ENCODE peak calls at places on chromosomes 16 and 17, in seven cellular contexts. K is mucosa of descending colon; X is testis; T is AG04450; V is AG04449; A is CD8-positive, alpha-beta T cell; F is tibial nerve. J is an unnamed sample.

GRCh38 chr16:20866161-20866772 is 33.9 kb downstream of the DCUN1D3 start:
- DNase-seq in K (peak), X (no peak), T (no peak), V (peak), A (no peak), F (no peak), J (peak)

GRCh38 chr17:74241847-74242246 is 28.5 kb downstream of the TTYH2 start:
- DNase-seq in K (no peak), X (no peak), T (no peak), V (no peak), A (no peak), F (no peak), J (no peak)

GRCh38 chr17:17032131-17032692 is 10.0 kb upstream of the MPRIP start:
- DNase-seq in K (peak), X (peak), T (no peak), V (peak), A (no peak), F (no peak), J (peak)

GRCh38 chr17:17081304-17081940 is 39.2 kb downstream of the MPRIP start:
- DNase-seq in K (no peak), X (no peak), T (no peak), V (no peak), A (no peak), F (peak), J (no peak)

GRCh38 chr17:2867441-2868424 is 71.5 kb downstream of the RAP1GAP2 start:
- DNase-seq in K (no peak), X (no peak), T (peak), V (no peak), A (no peak), F (no peak), J (peak)

GRCh38 chr16:138049-138417 is 440 bp downstream of the NPRL3 start:
- DNase-seq in K (peak), X (peak), T (no peak), V (no peak), A (peak), F (no peak), J (peak)

GRCh38 chr16:5321925-5322324 is 224.3 kb upstream of the EEF2KMT start:
- DNase-seq in K (no peak), X (no peak), T (no peak), V (no peak), A (no peak), F (no peak), J (no peak)

GRCh38 chr17:38336838-38337237 is 6.9 kb downstream of the GPR179 start:
- DNase-seq in K (no peak), X (no peak), T (no peak), V (no peak), A (no peak), F (no peak), J (no peak)

GRCh38 chr17:42531455-42532354 is 4.3 kb upstream of the NAGLU start:
- DNase-seq in K (peak), X (peak), T (no peak), V (no peak), A (peak), F (no peak), J (no peak)
- TF ChIP-seq CTCF in K (peak), X (peak), T (peak), V (peak), A (no peak), F (peak), J (peak)

GRCh38 chr16:66703359-66704215 is 7.0 kb upstream of the CMTM4 start:
- DNase-seq in K (no peak), X (no peak), T (no peak), V (no peak), A (no peak), F (no peak), J (no peak)
- H3K4me3 ChIP-seq in K (no peak), X (no peak), T (no peak), V (no peak), A (no peak), F (no peak), J (no peak)

GRCh38 chr16:88566158-88566557 is 4.0 kb upstream of the ZC3H18 start:
- DNase-seq in K (no peak), X (no peak), T (peak), V (no peak), A (no peak), F (no peak), J (peak)

GRCh38 chr16:88568710-88569613 is 1.2 kb upstream of the ZC3H18 start:
- DNase-seq in K (no peak), X (no peak), T (no peak), V (no peak), A (no peak), F (no peak), J (no peak)

GRCh38 chr16:88569985-88570690 is at the start of gene ZC3H18:
- DNase-seq in K (peak), X (peak), T (peak), V (peak), A (peak), F (peak), J (peak)

GRCh38 chr16:88570691-88571092 is 489 bp downstream of the ZC3H18 start:
- DNase-seq in K (peak), X (peak), T (no peak), V (no peak), A (no peak), F (no peak), J (peak)

DNA sequence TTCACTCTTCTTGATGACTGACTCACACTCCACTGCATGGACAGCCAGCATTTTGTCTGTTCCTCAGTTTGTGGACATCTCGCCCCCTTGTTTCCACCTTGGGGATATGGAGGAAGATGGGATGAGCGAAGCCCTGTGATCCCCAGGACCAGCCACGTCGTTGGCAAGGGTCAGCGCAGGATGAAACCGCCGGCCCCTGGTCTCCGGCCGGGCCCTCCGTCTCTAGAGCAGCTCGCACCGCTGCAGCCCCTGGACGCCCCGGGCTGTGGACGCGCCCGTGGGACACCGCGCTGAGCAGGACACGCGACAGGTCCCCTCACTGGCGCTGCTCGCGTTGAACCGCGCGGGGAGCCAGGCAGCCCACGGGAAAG is 604 bp upstream of the ZC3H18 start:
- DNase-seq in K (peak), X (no peak), T (no peak), V (no peak), A (no peak), F (no peak), J (peak)
- TF ChIP-seq CTCF in K (no peak), X (no peak), T (no peak), V (no peak), A (no peak), F (no peak), J (no peak)

GRCh38 chr17:81222620-81222905 is 202 bp downstream of the CEP131 start:
- DNase-seq in K (no peak), X (no peak), T (no peak), V (no peak), A (no peak), F (no peak), J (no peak)

GRCh38 chr17:81221371-81221841 is 1.4 kb downstream of the CEP131 start:
- DNase-seq in K (no peak), X (no peak), T (no peak), V (no peak), A (no peak), F (no peak), J (no peak)

GRCh38 chr17:81222906-81223757 is at the start of gene CEP131:
- DNase-seq in K (peak), X (peak), T (peak), V (peak), A (peak), F (peak), J (peak)

GRCh38 chr17:81221842-81222619 is 734 bp downstream of the CEP131 start:
- DNase-seq in K (no peak), X (no peak), T (no peak), V (no peak), A (no peak), F (no peak), J (no peak)

GRCh38 chr17:81223758-81224122 is 975 bp upstream of the CEP131 start:
- DNase-seq in K (no peak), X (peak), T (no peak), V (no peak), A (no peak), F (no peak), J (no peak)
- H3K4me3 ChIP-seq in K (no peak), X (peak), T (peak), V (peak), A (peak), F (peak), J (peak)